ENCODE peak calls at places on chromosome 12, in six cellular contexts. F is HCT116, B is GM23248, E is mammary epithelial cell, L is GM23338, R is fibroblast of lung. T is an unnamed sample.

GRCh38 chr12:57893460-57894353 is 47.2 kb upstream of the CTDSP2 start:
- DNase-seq in F (no peak), B (peak), E (no peak), L (peak), R (peak), T (no peak)

GRCh38 chr12:6735448-6736191 is 11.8 kb downstream of the COPS7A start:
- DNase-seq in F (no peak), B (peak), E (peak), L (peak), R (peak), T (peak)

GRCh38 chr12:47773062-47773857 is at the start of gene SLC48A1:
- DNase-seq in F (no peak), B (peak), E (no peak), L (peak), R (peak), T (no peak)

GRCh38 chr12:74889563-74890236 is 319.9 kb downstream of the KCNC2 start:
- DNase-seq in F (peak), B (peak), E (peak), L (no peak), R (peak), T (peak)

GRCh38 chr12:25740617-25741016 is 187.5 kb upstream of the LMNTD1 start:
- DNase-seq in F (no peak), B (no peak), E (no peak), L (no peak), R (no peak), T (no peak)

GRCh38 chr12:108642899-108643654 is 9.4 kb upstream of the SELPLG start:
- DNase-seq in F (no peak), B (no peak), E (no peak), L (no peak), R (no peak), T (no peak)

GRCh38 chr12:49984476-49984890 is 11.7 kb downstream of the AQP6 start:
- DNase-seq in F (no peak), B (no peak), E (no peak), L (no peak), R (no peak), T (no peak)

GRCh38 chr12:4117386-4118016 is 156.1 kb upstream of the CCND2 start:
- DNase-seq in F (no peak), B (no peak), E (no peak), L (no peak), R (no peak), T (no peak)

GRCh38 chr12:114401346-114402320 is 4.3 kb downstream of the TBX5 start:
- DNase-seq in F (no peak), B (peak), E (no peak), L (no peak), R (peak), T (no peak)

GRCh38 chr12:96197503-96198272 is 3.5 kb downstream of the ELK3 start:
- DNase-seq in F (peak), B (peak), E (peak), L (no peak), R (peak), T (peak)

GRCh38 chr12:18595406-18595805 is 142.4 kb downstream of the PLCZ1 start:
- DNase-seq in F (no peak), B (no peak), E (peak), L (peak), R (no peak), T (no peak)

GRCh38 chr12:116656371-116656770 is 81.5 kb downstream of the SPRING1 start:
- DNase-seq in F (no peak), B (no peak), E (no peak), L (no peak), R (no peak), T (no peak)

GRCh38 chr12:116661341-116661740 is 76.5 kb downstream of the SPRING1 start:
- DNase-seq in F (no peak), B (no peak), E (no peak), L (no peak), R (no peak), T (no peak)

GRCh38 chr12:116654216-116654743 is 83.6 kb downstream of the SPRING1 start:
- DNase-seq in F (no peak), B (no peak), E (no peak), L (no peak), R (peak), T (no peak)

GRCh38 chr12:116659771-116660481 is 77.9 kb downstream of the SPRING1 start:
- DNase-seq in F (peak), B (peak), E (peak), L (no peak), R (no peak), T (no peak)

DNA sequence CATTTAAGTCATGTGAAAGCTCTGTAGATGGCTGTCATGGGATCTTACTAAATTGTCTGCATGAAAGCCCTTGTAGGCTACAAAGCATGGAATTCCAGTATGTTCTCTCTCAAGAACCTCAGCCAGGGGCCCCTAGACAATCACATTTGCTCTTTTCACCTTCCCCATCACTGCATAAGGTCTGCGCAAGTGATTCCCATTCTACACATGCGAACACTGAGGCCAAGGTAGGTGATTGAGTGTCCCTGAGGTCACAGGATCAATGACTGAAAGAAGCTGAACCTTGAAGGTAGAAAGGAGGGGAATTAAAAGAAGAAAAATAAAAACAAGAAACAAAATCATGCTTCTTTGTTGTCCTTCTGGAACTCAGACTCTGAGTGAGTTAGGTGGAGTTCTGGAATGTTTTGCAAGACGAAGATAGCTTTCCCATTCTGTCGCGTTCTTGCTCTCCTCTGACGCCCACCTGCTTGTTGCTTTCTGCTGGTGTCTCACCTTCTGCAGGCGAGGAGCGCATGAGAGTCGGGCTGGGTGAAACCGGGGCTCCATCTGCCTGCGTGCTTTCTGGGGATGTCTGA is 79.9 kb downstream of the SPRING1 start:
- DNase-seq in F (no peak), B (no peak), E (no peak), L (no peak), R (no peak), T (no peak)
- H2AFZ ChIP-seq in F (no peak), B (peak), E (peak), L (peak), R (no peak), T (no peak)

GRCh38 chr12:51217968-51218606 is at the start of gene POU6F1:
- DNase-seq in F (peak), B (peak), E (peak), L (peak), R (peak), T (no peak)

GRCh38 chr12:51218607-51219161 is 822 bp upstream of the POU6F1 start:
- DNase-seq in F (no peak), B (no peak), E (no peak), L (peak), R (no peak), T (no peak)

GRCh38 chr12:51214895-51215294 is 3.0 kb downstream of the POU6F1 start:
- DNase-seq in F (no peak), B (no peak), E (no peak), L (no peak), R (no peak), T (no peak)

GRCh38 chr12:51217133-51217967 is 512 bp downstream of the POU6F1 start:
- DNase-seq in F (no peak), B (peak), E (no peak), L (peak), R (no peak), T (no peak)

DNA sequence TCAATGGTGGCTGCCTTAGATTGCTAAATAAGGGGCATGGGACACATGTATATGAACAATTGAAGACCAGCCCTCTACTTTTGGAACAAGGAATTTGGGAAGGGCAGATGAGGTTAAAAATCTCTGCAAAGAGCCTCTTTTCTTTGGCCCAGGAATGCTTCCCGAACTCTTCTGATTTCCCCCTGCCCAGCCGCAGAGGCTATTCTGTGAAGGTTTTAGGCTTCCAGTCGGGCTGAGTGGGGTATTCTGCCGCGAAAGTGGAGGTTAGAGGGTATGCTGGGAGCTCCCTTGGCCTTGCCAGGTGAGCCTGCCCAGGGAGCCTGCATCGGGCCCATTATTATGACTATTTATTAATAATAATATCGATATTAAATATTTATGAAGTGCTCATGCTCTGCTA is 1.2 kb downstream of the POU6F1 start:
- DNase-seq in F (no peak), B (no peak), E (no peak), L (peak), R (no peak), T (no peak)
- H2AFZ ChIP-seq in F (no peak), B (peak), E (peak), L (peak), R (peak), T (peak)

DNA sequence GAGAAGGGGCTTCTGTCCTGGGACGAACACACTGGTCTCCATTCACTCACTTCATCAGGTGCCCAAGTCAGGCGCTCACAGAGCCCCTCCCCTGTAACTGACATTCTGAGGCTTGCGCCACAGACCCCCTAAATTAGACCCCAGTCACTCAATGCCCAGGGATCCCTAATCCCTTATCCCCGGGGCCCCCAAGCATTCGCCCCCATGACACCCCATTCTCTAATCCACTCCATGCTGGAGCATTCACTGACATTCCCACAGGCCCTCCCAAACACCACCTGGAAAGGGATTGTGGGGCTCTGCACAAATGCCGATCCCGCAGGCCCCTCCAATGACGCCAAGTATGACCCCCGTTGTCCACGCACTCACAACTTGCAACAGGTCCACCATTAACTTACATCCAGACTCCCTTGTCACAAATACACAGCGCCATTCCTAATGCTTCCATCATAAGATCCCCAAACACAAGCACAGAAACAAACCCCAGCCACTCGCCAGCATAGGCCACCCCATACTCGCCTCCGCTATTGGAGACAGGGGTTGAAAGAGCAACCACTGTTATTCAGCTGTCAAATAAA is 1.5 kb downstream of the ZNF605 start:
- DNase-seq in F (no peak), B (peak), E (no peak), L (no peak), R (no peak), T (no peak)
- H2AFZ ChIP-seq in F (no peak), B (peak), E (peak), L (no peak), R (no peak), T (no peak)

GRCh38 chr12:72203764-72204335 is 68.3 kb upstream of the TRHDE start:
- DNase-seq in F (no peak), B (no peak), E (no peak), L (no peak), R (no peak), T (no peak)
- H2AFZ ChIP-seq in F (no peak), B (no peak), E (no peak), L (no peak), R (no peak), T (no peak)

T was measured in keratinocyte.